ENCODE peak calls at places on chromosomes 4 and X, in seven cellular contexts. D, Z, B, Y, G, K and I are unnamed samples.

GRCh38 chr4:7970031-7970946 is 30.6 kb upstream of the AFAP1 start:
- DNase-seq in D (no peak), Z (peak; percentile 42), B (no peak), Y (no peak), G (no peak), K (no peak), I (peak; percentile 79)

GRCh38 chr4:8739820-8740665 is 131.6 kb downstream of the HMX1 start:
- DNase-seq in D (no peak), Z (peak; percentile 24), B (no peak), Y (no peak), G (no peak), K (no peak), I (no peak)

GRCh38 chr4:176587920-176588319 is 204.8 kb downstream of the VEGFC start:
- DNase-seq in D (no peak), Z (no peak), B (no peak), Y (no peak), G (no peak), K (no peak), I (peak; percentile 31)

GRCh38 chr4:1244081-1244977 is 4.6 kb downstream of the CTBP1 start:
- DNase-seq in D (no peak), Z (peak; percentile 28), B (no peak), Y (no peak), G (no peak), K (no peak), I (peak; percentile 4)

GRCh38 chrX:155134255-155134654 is 62.9 kb downstream of the BRCC3 start:
- DNase-seq in D (no peak), Z (no peak), B (no peak), Y (no peak), G (no peak), K (no peak), I (no peak)

GRCh38 chr4:912548-913279 is 19.4 kb downstream of the GAK start:
- DNase-seq in D (no peak), Z (no peak), B (no peak), Y (no peak), G (no peak), K (no peak), I (no peak)

GRCh38 chrX:36974896-36975295 is 33.3 kb upstream of the FAM47C start:
- DNase-seq in D (no peak), Z (no peak), B (no peak), Y (peak; percentile 19), G (no peak), K (no peak), I (no peak)

GRCh38 chr4:168731706-168732414 is 235.0 kb downstream of the PALLD start:
- DNase-seq in D (no peak), Z (no peak), B (no peak), Y (no peak), G (no peak), K (no peak), I (no peak)

GRCh38 chr4:109916003-109916399 is 3.3 kb downstream of the EGF start:
- DNase-seq in D (no peak), Z (no peak), B (no peak), Y (no peak), G (no peak), K (peak; percentile 12), I (no peak)

GRCh38 chr4:108237693-108238092 is 69.0 kb upstream of the LEF1 start:
- DNase-seq in D (no peak), Z (no peak), B (no peak), Y (no peak), G (no peak), K (no peak), I (no peak)

GRCh38 chrX:49992809-49993208 is 70.4 kb downstream of the CLCN5 start:
- DNase-seq in D (no peak), Z (no peak), B (no peak), Y (no peak), G (no peak), K (no peak), I (no peak)

GRCh38 chrX:30577362-30577961 is at the start of gene TASL:
- DNase-seq in D (no peak), Z (no peak), B (peak; percentile 57), Y (no peak), G (no peak), K (peak; percentile 83), I (no peak)

GRCh38 chrX:15918003-15918402 is 63.4 kb upstream of the AP1S2 start:
- DNase-seq in D (no peak), Z (no peak), B (no peak), Y (no peak), G (no peak), K (no peak), I (no peak)

GRCh38 chrX:40055495-40055894 is 42.3 kb downstream of the BCOR start:
- DNase-seq in D (no peak), Z (no peak), B (no peak), Y (no peak), G (no peak), K (no peak), I (no peak)

GRCh38 chr4:158255727-158256324 is 45.5 kb downstream of the TMEM144 start:
- DNase-seq in D (peak; percentile 64), Z (peak; percentile 34), B (peak; percentile 30), Y (peak; percentile 56), G (peak; percentile 36), K (peak; percentile 40), I (peak; percentile 64)

GRCh38 chrX:72738396-72738795 is 24.3 kb upstream of the PHKA1 start:
- DNase-seq in D (no peak), Z (no peak), B (no peak), Y (no peak), G (no peak), K (no peak), I (no peak)

GRCh38 chrX:20461576-20461975 is 194.9 kb upstream of the RPS6KA3 start:
- DNase-seq in D (no peak), Z (no peak), B (no peak), Y (no peak), G (no peak), K (no peak), I (no peak)

GRCh38 chrX:80430826-80431501 is 10.7 kb downstream of the TENT5D start:
- DNase-seq in D (peak; percentile 40), Z (peak; percentile 1), B (peak; percentile 7), Y (peak; percentile 1), G (no peak), K (peak; percentile 37), I (no peak)

GRCh38 chrX:74925210-74926088 is at the start of gene NEXMIF:
- DNase-seq in D (peak; percentile 69), Z (peak; percentile 77), B (no peak), Y (peak; percentile 81), G (no peak), K (peak; percentile 59), I (no peak)

GRCh38 chrX:74931214-74931613 is 6.0 kb upstream of the NEXMIF start:
- DNase-seq in D (peak; percentile 5), Z (no peak), B (no peak), Y (peak; percentile 20), G (no peak), K (no peak), I (peak; percentile 28)
- TF ChIP-seq EZH2phosphoT487 in D (no peak), Z (no peak), B (no peak), Y (no peak), G (no peak), K (no peak), I (no peak)

GRCh38 chr4:140237616-140238352 is 83.8 kb upstream of the MAML3 start:
- DNase-seq in D (peak; percentile 89), Z (peak; percentile 88), B (peak; percentile 20), Y (peak; percentile 93), G (no peak), K (no peak), I (peak; percentile 72)
- H3K4me3 ChIP-seq in D (peak overlapping the region; percentile 40), Z (peak overlapping the region; percentile 29), B (no peak overlapping the region), Y (peak overlapping the region; percentile 33), G (no peak overlapping the region), K (no peak overlapping the region), I (no peak overlapping the region)

DNA sequence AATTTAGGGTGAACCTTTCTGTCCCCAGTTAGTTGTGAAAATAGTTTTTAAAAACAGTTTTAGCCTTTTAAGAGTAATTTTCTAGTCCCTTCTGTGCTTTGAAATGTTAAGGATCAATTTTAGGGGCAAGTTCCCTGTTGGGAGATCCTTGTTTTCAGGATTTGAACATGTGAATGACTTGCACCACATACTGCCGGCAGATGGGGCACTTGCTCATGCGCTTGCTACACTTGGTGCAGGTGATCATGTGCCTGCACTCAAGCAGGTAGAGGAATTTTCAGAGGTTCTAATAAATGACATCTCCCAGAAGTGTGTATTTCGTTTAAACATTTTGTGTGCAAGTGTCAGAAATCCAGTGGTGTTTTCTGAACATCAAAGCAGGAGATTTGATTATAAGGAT is 195.9 kb downstream of the CHM start:
- DNase-seq in D (peak; percentile 37), Z (peak; percentile 3), B (no peak), Y (peak; percentile 23), G (peak; percentile 8), K (peak; percentile 27), I (peak; percentile 44)
- TF ChIP-seq CTCF in D (peak; percentile 54), Z (peak; percentile 64), B (no peak), Y (peak; percentile 50), G (peak; percentile 54), K (peak; percentile 32), I (peak; percentile 43)

DNA sequence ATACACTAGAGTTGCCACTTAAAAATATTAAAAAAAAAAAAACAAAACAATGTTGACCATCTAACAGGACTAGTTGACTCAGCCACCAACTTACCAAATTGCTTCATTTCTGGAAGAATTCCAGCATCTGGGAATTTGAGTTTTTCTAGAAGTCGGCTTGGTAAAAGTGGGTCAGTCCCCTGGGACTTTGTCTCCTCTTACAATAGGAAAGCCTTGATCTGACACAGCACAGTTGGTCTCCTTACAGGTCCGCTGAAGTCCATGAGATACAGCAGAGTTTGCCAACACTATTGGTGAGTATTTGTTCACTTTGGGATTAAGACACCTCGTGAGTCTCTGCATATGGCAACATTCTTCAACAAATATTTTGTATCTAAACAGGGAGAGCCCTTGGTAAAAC is 18.2 kb upstream of the DDIT4L start:
- DNase-seq in D (no peak), Z (no peak), B (no peak), Y (no peak), G (no peak), K (no peak), I (no peak)
- TF ChIP-seq EZH2phosphoT487 in D (no peak), Z (no peak), B (no peak), Y (no peak), G (no peak), K (no peak), I (no peak)

GRCh38 chr4:134018845-134019244 is 182.7 kb downstream of the PABPC4L start:
- DNase-seq in D (no peak), Z (no peak), B (no peak), Y (no peak), G (no peak), K (no peak), I (no peak)

GRCh38 chr4:134024251-134024650 is 177.3 kb downstream of the PABPC4L start:
- DNase-seq in D (peak; percentile 57), Z (no peak), B (peak; percentile 0), Y (peak; percentile 43), G (peak; percentile 34), K (no peak), I (peak; percentile 25)

GRCh38 chr4:134019657-134020056 is 181.9 kb downstream of the PABPC4L start:
- DNase-seq in D (no peak), Z (no peak), B (no peak), Y (no peak), G (no peak), K (no peak), I (no peak)
- H3K4me3 ChIP-seq in D (no peak overlapping the region), Z (no peak overlapping the region), B (no peak overlapping the region), Y (no peak overlapping the region), G (no peak overlapping the region), K (no peak overlapping the region), I (no peak overlapping the region)

DNA sequence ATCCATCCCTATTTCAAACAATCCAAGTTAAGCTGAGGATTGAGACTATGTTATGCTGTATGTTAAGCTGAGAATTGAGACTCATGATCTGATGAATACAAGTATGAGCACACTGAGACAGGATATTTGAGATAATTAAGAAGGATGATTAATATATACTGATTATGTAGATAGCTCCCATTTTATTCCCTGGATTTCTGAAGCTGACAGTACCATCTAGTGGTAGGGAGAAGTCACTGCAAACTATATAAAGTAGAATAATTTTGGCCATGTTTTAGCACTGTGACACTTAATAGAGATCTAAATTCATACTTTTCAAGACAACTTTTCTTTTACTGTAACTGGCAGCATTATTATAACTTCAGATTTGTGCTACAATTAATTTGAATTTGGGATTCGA is 63.8 kb upstream of the HPRT1 start:
- DNase-seq in D (peak; percentile 12), Z (peak; percentile 38), B (peak; percentile 8), Y (peak; percentile 2), G (no peak), K (peak; percentile 34), I (no peak)
- TF ChIP-seq CTCF in D (peak; percentile 64), Z (peak; percentile 93), B (peak; percentile 85), Y (peak; percentile 74), G (peak; percentile 68), K (peak; percentile 69), I (peak; percentile 59)